ENCODE peak calls at places on chromosomes 12 and 14, in six cellular contexts. F, P, E, R, S and Q are unnamed samples. For H3K9me3, the result is how much of the 10 kb centered on the place peaks cover.

GRCh38 chr12:58347188-58347587 is 405.8 kb downstream of the ATP23 start:
- DNase-seq in F (no peak), P (no peak), E (no peak), R (no peak), S (no peak), Q (no peak)

GRCh38 chr14:105485720-105486332 is 860 bp upstream of the CRIP1 start:
- DNase-seq in F (peak), P (no peak), E (peak), R (no peak), S (no peak), Q (no peak)

GRCh38 chr12:46556820-46557524 is 184.4 kb upstream of the SLC38A2 start:
- DNase-seq in F (peak), P (no peak), E (no peak), R (no peak), S (no peak), Q (no peak)

GRCh38 chr12:114288071-114288470 is 117.9 kb downstream of the TBX5 start:
- DNase-seq in F (no peak), P (no peak), E (no peak), R (no peak), S (no peak), Q (no peak)

GRCh38 chr12:102376251-102376747 is 104.1 kb downstream of the IGF1 start:
- DNase-seq in F (no peak), P (no peak), E (no peak), R (no peak), S (peak), Q (peak)

GRCh38 chr14:69506241-69506595 is 21.7 kb downstream of the PLEKHD1 start:
- DNase-seq in F (no peak), P (no peak), E (no peak), R (no peak), S (no peak), Q (no peak)

GRCh38 chr12:115949675-115950074 is 327.8 kb downstream of the MED13L start:
- DNase-seq in F (no peak), P (no peak), E (no peak), R (no peak), S (no peak), Q (no peak)

GRCh38 chr12:99553461-99553860 is 94.1 kb upstream of the GARIN6 start:
- DNase-seq in F (peak), P (no peak), E (no peak), R (no peak), S (no peak), Q (no peak)

GRCh38 chr12:90102957-90103652 is 394.5 kb upstream of the ATP2B1 start:
- DNase-seq in F (peak), P (no peak), E (peak), R (peak), S (no peak), Q (no peak)

GRCh38 chr12:121189061-121189886 is 20.7 kb upstream of the P2RX4 start:
- DNase-seq in F (no peak), P (no peak), E (no peak), R (no peak), S (no peak), Q (no peak)

GRCh38 chr12:107287436-107288413 is 194.4 kb upstream of the CRY1 start:
- DNase-seq in F (no peak), P (no peak), E (no peak), R (no peak), S (no peak), Q (no peak)

GRCh38 chr12:2268478-2269286 is 215.9 kb downstream of the CACNA1C start:
- DNase-seq in F (no peak), P (no peak), E (no peak), R (no peak), S (no peak), Q (no peak)

GRCh38 chr12:45613306-45613705 is 116.2 kb upstream of the ARID2 start:
- DNase-seq in F (no peak), P (no peak), E (no peak), R (no peak), S (no peak), Q (no peak)

GRCh38 chr12:17818931-17819330 is 271.1 kb downstream of the RERGL start:
- DNase-seq in F (no peak), P (no peak), E (no peak), R (no peak), S (no peak), Q (no peak)

GRCh38 chr14:93648440-93649168 is 139.7 kb downstream of the PRIMA1 start:
- DNase-seq in F (peak), P (no peak), E (no peak), R (no peak), S (no peak), Q (no peak)

GRCh38 chr12:9365296-9365695 is 157.1 kb upstream of the PZP start:
- DNase-seq in F (no peak), P (no peak), E (no peak), R (no peak), S (no peak), Q (no peak)

GRCh38 chr12:9364224-9365176 is 156.3 kb upstream of the PZP start:
- DNase-seq in F (no peak), P (no peak), E (no peak), R (peak), S (no peak), Q (no peak)

GRCh38 chr12:9363145-9363544 is 154.9 kb upstream of the PZP start:
- DNase-seq in F (no peak), P (no peak), E (no peak), R (no peak), S (no peak), Q (no peak)

GRCh38 chr12:9367201-9367600 is 159.0 kb upstream of the PZP start:
- DNase-seq in F (no peak), P (no peak), E (no peak), R (no peak), S (no peak), Q (no peak)

GRCh38 chr12:9361879-9362326 is 153.7 kb upstream of the PZP start:
- DNase-seq in F (no peak), P (no peak), E (no peak), R (no peak), S (no peak), Q (no peak)
- H3K9me3 ChIP-seq in F (under half), P (under half), E (under half), R (under half), S (under half), Q (under half)

GRCh38 chr12:54045868-54046529 is 7.6 kb upstream of the HOXC4 start:
- DNase-seq in F (no peak), P (no peak), E (no peak), R (no peak), S (no peak), Q (no peak)

GRCh38 chr12:54041097-54041690 is 8.3 kb downstream of the HOXC5 start:
- DNase-seq in F (no peak), P (no peak), E (no peak), R (no peak), S (no peak), Q (no peak)

GRCh38 chr12:54044425-54045093 is 9.1 kb upstream of the HOXC4 start:
- DNase-seq in F (no peak), P (no peak), E (no peak), R (no peak), S (no peak), Q (no peak)

GRCh38 chr12:54040648-54041047 is 7.8 kb downstream of the HOXC5 start:
- DNase-seq in F (no peak), P (no peak), E (no peak), R (no peak), S (no peak), Q (no peak)

DNA sequence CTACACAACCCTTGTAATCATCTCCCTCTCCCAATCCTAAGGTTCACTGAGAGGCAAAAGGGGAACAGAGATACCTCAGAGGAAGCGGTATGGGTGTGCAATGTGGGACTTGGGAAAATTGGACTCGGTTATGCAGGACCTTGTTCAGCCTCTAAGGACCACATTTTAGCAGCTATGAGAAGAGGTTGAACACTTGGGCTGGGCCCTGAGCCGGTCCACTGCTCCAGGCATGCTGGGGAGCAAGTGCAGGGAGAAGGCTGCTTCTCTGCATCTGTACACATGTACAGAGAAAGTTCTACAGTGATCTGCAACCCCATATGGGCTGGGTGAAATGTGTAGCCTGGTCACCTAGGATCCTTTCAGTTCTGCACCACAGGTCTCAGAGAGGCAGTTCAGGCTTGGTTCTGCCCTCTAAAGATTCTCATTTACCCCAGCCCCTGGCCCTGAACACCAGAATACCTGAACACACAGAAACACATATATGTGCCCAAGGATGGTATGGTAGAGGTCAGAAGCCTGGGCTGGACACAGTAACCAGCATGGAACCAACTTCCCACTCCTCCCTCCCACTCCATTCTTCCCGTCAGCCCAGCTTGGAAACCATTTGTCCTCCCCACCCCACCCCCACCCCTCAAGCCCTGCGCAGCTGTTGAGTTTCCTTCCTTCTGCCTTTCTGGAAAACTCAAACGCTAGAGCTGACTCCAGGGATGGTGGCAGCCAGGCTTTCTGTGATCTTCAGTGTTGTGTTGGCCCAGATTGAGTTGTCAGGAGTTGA is 10.3 kb downstream of the HOXC5 start:
- DNase-seq in F (no peak), P (no peak), E (no peak), R (no peak), S (no peak), Q (no peak)
- TF ChIP-seq POLR2A in F (no peak), P (no peak), E (no peak), R (no peak), S (no peak), Q (no peak)

DNA sequence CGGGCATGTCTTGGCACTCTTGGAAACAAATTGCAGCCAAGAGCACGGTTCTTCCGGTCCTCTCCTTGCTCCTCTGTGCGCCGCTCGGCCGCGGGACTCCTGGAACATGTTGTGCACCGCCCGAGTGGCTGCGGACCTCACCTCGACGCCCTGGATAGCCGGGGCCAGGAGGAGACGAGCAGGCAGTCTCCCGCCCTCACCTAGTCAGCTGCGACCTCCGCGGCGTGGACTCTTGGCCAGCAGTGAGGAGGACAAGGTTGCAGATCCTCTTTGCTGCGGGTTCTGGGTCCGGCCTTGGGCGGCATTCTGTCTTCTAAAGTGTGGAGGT is 6.6 kb upstream of the PAX9 start:
- DNase-seq in F (no peak), P (no peak), E (no peak), R (no peak), S (no peak), Q (no peak)
- H3K9me3 ChIP-seq in F (under half), P (under half), E (under half), R (under half), S (under half), Q (under half)

GRCh38 chr14:65167072-65167645 is 64.8 kb upstream of the MAX start:
- DNase-seq in F (peak), P (no peak), E (no peak), R (no peak), S (no peak), Q (no peak)

GRCh38 chr14:65170768-65171251 is 68.5 kb upstream of the MAX start:
- DNase-seq in F (peak), P (no peak), E (peak), R (peak), S (no peak), Q (no peak)

GRCh38 chr14:65168840-65169239 is 66.5 kb upstream of the MAX start:
- DNase-seq in F (no peak), P (no peak), E (no peak), R (no peak), S (no peak), Q (no peak)

GRCh38 chr14:65170318-65170717 is 68.0 kb upstream of the MAX start:
- DNase-seq in F (no peak), P (no peak), E (no peak), R (no peak), S (no peak), Q (no peak)

DNA sequence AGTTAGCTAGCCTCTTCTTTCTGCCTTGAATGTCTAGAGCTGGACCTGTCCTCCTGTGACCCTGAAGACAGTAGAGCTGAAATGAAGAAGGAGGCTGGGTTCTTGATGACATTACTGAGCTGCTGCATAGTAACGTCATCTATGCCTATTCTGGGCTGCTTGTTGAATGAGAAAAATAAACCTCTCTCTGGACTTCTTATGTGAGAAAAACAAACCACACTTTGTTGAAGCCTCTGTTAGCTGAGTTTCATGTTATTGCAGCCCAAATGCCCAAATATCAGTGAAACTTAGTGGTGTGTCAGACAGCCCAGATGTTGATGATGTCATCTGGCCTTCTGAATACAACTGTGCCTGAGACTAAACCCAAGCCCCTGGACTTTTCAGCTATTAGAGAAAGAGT is 67.0 kb upstream of the MAX start:
- DNase-seq in F (no peak), P (no peak), E (no peak), R (no peak), S (no peak), Q (no peak)
- TF ChIP-seq POLR2A in F (no peak), P (no peak), E (no peak), R (no peak), S (no peak), Q (no peak)

DNA sequence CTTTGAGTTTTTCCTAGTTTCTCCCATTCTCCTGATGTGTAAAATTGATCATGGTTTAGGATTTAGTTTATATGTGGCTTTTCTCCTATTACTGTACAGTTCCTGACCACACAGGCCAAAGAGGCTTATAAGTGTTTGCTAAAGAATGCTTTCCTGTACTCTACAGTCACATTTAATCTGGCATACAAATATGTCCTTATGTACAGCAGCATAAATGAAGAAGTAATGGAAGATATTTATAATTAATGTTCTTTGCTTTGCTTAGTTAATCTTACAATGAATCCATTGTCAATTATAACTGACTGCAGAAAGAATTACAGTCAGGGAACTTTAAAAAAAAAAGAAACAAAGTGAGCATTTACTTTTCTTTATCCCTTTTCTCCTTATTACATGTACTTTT is 293.9 kb downstream of the KCNC2 start:
- DNase-seq in F (no peak), P (no peak), E (no peak), R (no peak), S (no peak), Q (no peak)
- H3K9me3 ChIP-seq in F (under half), P (under half), E (under half), R (under half), S (under half), Q (under half)

GRCh38 chr12:6461401-6462233 is 8.9 kb downstream of the VAMP1 start:
- DNase-seq in F (no peak), P (peak), E (peak), R (peak), S (peak), Q (no peak)
- TF ChIP-seq POLR2A in F (no peak), P (no peak), E (no peak), R (no peak), S (no peak), Q (no peak)